ENCODE peak calls at places on chromosome 14, in ten cellular contexts. F is ELR; G is NCI-H1105 treated with DMSO at 0.1 percent for 48 hours; W is CD8-positive, alpha-beta T cell; J is EH; I is activated CD4-positive, alpha-beta T cell treated with anti-CD3 and anti-CD28 coated beads, Interleukin-2, amount 50 U/mL, for 4 hours; K is fibroblast of lung; O is cardiac fibroblast; S is NT2/D1; N is LoVo. E is an unnamed sample.

GRCh38 chr14:32251530-32251929 is 48.5 kb upstream of the RNU6-8 start:
- DNase-seq in I (no peak), O (no peak), G (no peak), N (no peak), S (no peak), W (no peak), J (no peak), K (no peak), F (no peak), E (no peak)

GRCh38 chr14:57845802-57846531 is 19.9 kb downstream of the SLC35F4 start:
- DNase-seq in F (peak), N (no peak), O (no peak), J (peak), G (no peak), W (no peak), S (no peak), K (no peak), I (no peak), E (no peak)

GRCh38 chr14:61609885-61610284 is 85.4 kb upstream of the HIF1A start:
- DNase-seq in K (peak), I (no peak), W (no peak), G (no peak), O (peak), S (no peak), N (no peak), F (peak), J (no peak), E (no peak)

GRCh38 chr14:44847910-44848309 is 113.8 kb downstream of the KLHL28 start:
- DNase-seq in F (peak), G (no peak), S (no peak), N (no peak), W (no peak), J (peak), I (no peak), K (no peak), O (peak), E (no peak)

GRCh38 chr14:58796201-58796600 is 158.4 kb downstream of the DACT1 start:
- DNase-seq in N (peak), W (no peak), S (no peak), J (no peak), I (no peak), K (no peak), O (no peak), G (no peak), F (no peak), E (no peak)

GRCh38 chr14:99971929-99972747 is 93.1 kb upstream of the EVL start:
- DNase-seq in J (peak), S (no peak), F (peak), K (no peak), O (peak), N (no peak), G (peak), W (peak), I (no peak), E (no peak)

GRCh38 chr14:24871302-24871701 is 178.6 kb downstream of the STXBP6 start:
- DNase-seq in I (no peak), O (no peak), S (no peak), N (no peak), J (no peak), K (peak), G (no peak), F (no peak), W (no peak), E (no peak)

GRCh38 chr14:60485600-60486251 is at the start of gene C14orf39:
- DNase-seq in N (no peak), S (no peak), W (no peak), F (peak), J (no peak), G (no peak), K (peak), O (no peak), I (no peak), E (no peak)

E was measured in HCT116.